ENCODE peak calls at places on chromosomes 3 and 15, in five cellular contexts. L is Peyer's patch, Q is fibroblast of lung, X is fibroblast of pulmonary artery, U is foreskin fibroblast. P is an unnamed sample.

GRCh38 chr3:73623996-73624362 is 762 bp downstream of the PDZRN3 start:
- DNase-seq in L (no peak), Q (peak), U (peak), X (peak), P (peak)

GRCh38 chr3:30518201-30518864 is 88.1 kb upstream of the TGFBR2 start:
- DNase-seq in L (no peak), Q (peak), U (no peak), X (peak), P (no peak)

GRCh38 chr3:34394978-34395748 is 596.7 kb downstream of the PDCD6IP start:
- DNase-seq in U (no peak), X (no peak), Q (no peak), L (no peak), P (no peak)

GRCh38 chr3:168981396-168981795 is 682.1 kb downstream of the MECOM start:
- DNase-seq in U (no peak), L (no peak), X (no peak), Q (peak), P (no peak)

GRCh38 chr3:140219923-140220452 is 285.0 kb downstream of the CLSTN2 start:
- DNase-seq in Q (no peak), U (no peak), X (no peak), L (no peak), P (no peak)

GRCh38 chr3:67386446-67386845 is 268.0 kb downstream of the SUCLG2 start:
- DNase-seq in Q (no peak), X (no peak), U (no peak), L (no peak), P (no peak)

GRCh38 chr3:22401499-22401898 is 650.5 kb upstream of the ZNF385D start:
- DNase-seq in U (no peak), Q (no peak), L (no peak), X (no peak), P (no peak)

GRCh38 chr3:183377307-183377959 is 51.0 kb downstream of the MCF2L2 start:
- DNase-seq in L (no peak), U (no peak), X (no peak), Q (no peak), P (no peak)

GRCh38 chr3:30502742-30503073 is 103.7 kb upstream of the TGFBR2 start:
- DNase-seq in Q (peak), U (peak), L (peak), X (no peak), P (peak)

GRCh38 chr3:58577269-58577821 is at the start of gene FAM107A:
- DNase-seq in L (no peak), U (peak), Q (peak), X (peak), P (no peak)

GRCh38 chr3:125054436-125055164 is 1.2 kb downstream of the HEG1 start:
- DNase-seq in L (peak), Q (peak), X (peak), U (peak), P (peak)

GRCh38 chr3:157499342-157499963 is 3.8 kb downstream of the VEPH1 start:
- DNase-seq in L (no peak), U (no peak), X (peak), Q (no peak), P (no peak)

GRCh38 chr3:108780235-108780634 is 23.0 kb upstream of the RETNLB start:
- DNase-seq in U (no peak), Q (no peak), X (no peak), L (peak), P (no peak)

GRCh38 chr3:128435058-128435457 is 31.6 kb downstream of the DNAJB8 start:
- DNase-seq in U (no peak), L (no peak), X (no peak), Q (no peak), P (no peak)

GRCh38 chr15:42110367-42110766 is 16.0 kb upstream of the PLA2G4D start:
- DNase-seq in U (no peak), Q (no peak), X (no peak), L (no peak), P (no peak)

GRCh38 chr3:105606052-105606451 is 239.3 kb downstream of the ALCAM start:
- DNase-seq in X (peak), L (no peak), Q (peak), U (peak), P (peak)

GRCh38 chr15:99963096-99963825 is 230.0 kb upstream of the LYSMD4 start:
- DNase-seq in X (peak), Q (no peak), U (no peak), L (no peak), P (no peak)

GRCh38 chr3:129313415-129313982 is 34.8 kb downstream of the HMCES start:
- DNase-seq in Q (peak), U (no peak), L (no peak), X (peak), P (no peak)

GRCh38 chr3:123815981-123816380 is 68.2 kb downstream of the MYLK start:
- DNase-seq in L (no peak), X (no peak), Q (no peak), U (no peak), P (no peak)

GRCh38 chr3:15405448-15406050 is 21.8 kb downstream of the METTL6 start:
- DNase-seq in X (peak), L (no peak), U (peak), Q (peak), P (peak)

GRCh38 chr3:187101184-187102072 is 37.9 kb downstream of the RPL39L start:
- DNase-seq in Q (peak), U (peak), X (peak), L (peak), P (peak)

GRCh38 chr3:37163262-37164020 is 10.9 kb downstream of the LRRFIP2 start:
- DNase-seq in Q (peak), X (peak), U (peak), L (no peak), P (peak)

GRCh38 chr3:17469954-17470353 is 272.5 kb downstream of the TBC1D5 start:
- DNase-seq in X (no peak), U (no peak), Q (no peak), L (no peak), P (no peak)

GRCh38 chr3:134824676-134825290 is 29.7 kb downstream of the EPHB1 start:
- DNase-seq in Q (no peak), U (no peak), X (no peak), L (no peak), P (no peak)

GRCh38 chr15:62506217-62506805 is 341.2 kb upstream of the C2CD4B start:
- DNase-seq in L (no peak), X (peak), Q (peak), U (peak), P (peak)

GRCh38 chr15:58407366-58407765 is 24.4 kb upstream of the LIPC start:
- DNase-seq in U (no peak), Q (no peak), X (no peak), L (no peak), P (no peak)

GRCh38 chr15:49521802-49522201 is 98.8 kb downstream of the FGF7 start:
- DNase-seq in X (peak), L (no peak), Q (no peak), U (no peak), P (no peak)
- TF ChIP-seq CTCF in X (peak), L (no peak), Q (no peak), U (no peak), P (peak)

GRCh38 chr3:133712017-133712416 is 34.2 kb upstream of the TF start:
- DNase-seq in U (no peak), X (no peak), Q (no peak), L (no peak), P (no peak)
- TF ChIP-seq CTCF in U (no peak), X (no peak), Q (no peak), L (no peak), P (no peak)

GRCh38 chr15:61374848-61375247 is 145.7 kb upstream of the RORA start:
- DNase-seq in U (no peak), X (no peak), L (no peak), Q (no peak), P (no peak)
- TF ChIP-seq CTCF in U (no peak), X (no peak), L (no peak), Q (no peak), P (no peak)

DNA sequence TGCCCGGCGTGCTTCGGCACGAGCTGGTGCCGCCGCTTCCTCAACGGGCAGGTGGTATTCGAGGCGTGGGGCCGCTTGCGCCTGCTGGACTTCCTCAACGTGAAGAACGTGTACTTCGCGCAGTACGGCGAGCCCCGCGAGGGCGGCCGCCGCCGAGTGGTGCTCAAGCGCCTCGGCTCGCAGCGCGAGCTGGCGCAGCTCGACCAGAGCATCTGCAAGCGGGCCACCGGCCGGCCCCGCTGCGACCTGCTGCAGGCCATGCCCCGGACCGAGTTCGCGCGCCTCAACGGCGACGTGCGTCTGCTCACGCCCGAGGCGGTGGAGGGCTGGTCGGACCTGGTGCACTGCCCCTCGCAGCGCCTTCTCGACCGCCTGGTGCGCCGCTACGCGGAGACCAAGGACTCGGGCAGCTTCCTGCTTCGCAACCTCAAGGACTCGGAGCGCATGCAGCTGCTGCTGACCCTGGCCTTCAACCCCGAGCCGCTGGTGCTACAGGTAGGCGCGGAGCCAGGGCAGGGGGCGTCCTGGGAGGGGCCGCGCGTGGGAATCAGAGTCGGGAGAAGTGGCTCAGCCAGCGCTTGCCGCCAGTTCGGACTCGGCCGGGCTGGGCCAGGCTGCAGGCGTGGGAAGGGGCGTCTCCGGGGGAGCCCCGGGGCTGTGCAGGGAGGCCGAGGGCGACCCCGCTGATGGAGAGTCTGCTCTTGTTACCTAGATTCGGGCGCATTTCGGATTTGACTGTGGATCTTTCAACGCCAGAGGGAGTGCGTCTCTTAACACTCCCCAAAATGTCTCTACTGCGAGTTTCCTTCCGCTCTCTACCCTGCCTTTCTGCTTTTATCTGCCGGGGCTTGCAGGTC is 1.1 kb downstream of the DIPK2A start:
- DNase-seq in Q (peak), X (peak), L (peak), U (peak), P (peak)
- TF ChIP-seq CTCF in Q (peak), X (peak), L (peak), U (peak), P (peak)

DNA sequence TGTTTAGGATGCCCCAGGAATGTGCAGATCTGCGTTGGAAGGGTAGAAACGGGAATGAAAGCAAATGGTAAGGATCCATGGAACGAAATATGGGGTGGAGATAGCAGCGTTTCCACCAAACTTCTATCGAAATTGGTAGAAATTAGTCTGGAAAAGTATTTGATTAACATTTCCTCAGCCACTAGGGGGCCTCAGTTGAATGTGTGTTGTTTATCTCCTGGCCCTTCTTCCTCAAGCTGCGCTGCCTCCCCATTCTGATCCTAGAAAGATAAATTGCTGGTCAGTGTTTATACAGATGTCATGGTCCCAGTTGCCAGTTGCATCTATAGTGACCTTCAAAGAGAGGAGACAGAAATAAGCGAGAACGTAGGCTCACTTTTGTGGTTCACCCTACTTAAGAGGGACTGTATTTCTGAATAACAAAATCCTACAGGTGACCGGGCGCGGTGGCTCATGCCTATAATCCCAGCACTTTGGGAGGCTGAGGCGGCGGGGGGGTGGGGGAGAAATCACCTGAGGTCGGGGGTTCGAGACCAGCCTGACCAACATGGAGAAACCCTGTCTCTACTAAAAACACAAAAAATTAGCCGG is 457.1 kb downstream of the SQOR start:
- DNase-seq in Q (peak), L (no peak), X (peak), U (peak), P (peak)
- TF ChIP-seq CTCF in Q (peak), L (peak), X (peak), U (peak), P (peak)

GRCh38 chr3:167886690-167887089 is 151.2 kb downstream of the SERPINI1 start:
- DNase-seq in X (no peak), L (no peak), U (no peak), Q (peak), P (no peak)

GRCh38 chr3:167884481-167884880 is 149.0 kb downstream of the SERPINI1 start:
- DNase-seq in X (no peak), L (no peak), U (no peak), Q (no peak), P (no peak)

GRCh38 chr3:167887096-167887495 is 151.6 kb downstream of the SERPINI1 start:
- DNase-seq in U (no peak), Q (peak), L (no peak), X (peak), P (no peak)

GRCh38 chr3:167883452-167883851 is 147.9 kb downstream of the SERPINI1 start:
- DNase-seq in U (no peak), X (no peak), L (no peak), Q (no peak), P (no peak)

DNA sequence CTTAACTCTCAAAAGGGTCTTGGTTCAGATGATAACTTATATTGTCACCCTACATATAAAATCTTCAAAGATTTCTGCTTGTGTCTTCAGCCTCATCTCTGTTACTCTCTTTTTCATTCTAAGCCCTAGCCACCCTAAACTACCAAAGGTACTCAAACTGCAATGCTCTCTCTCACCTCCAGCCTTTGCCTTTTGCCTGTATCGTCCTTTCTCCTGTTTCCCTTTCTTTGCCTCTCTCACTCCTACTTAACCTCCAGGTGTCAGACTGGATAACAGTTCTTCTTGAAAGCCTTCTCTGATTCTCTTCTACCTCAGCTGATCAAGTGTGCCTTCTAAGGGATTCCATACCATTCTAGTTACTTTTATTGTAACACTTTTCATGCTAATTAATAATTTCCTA is 149.8 kb downstream of the SERPINI1 start:
- DNase-seq in Q (no peak), U (no peak), X (no peak), L (no peak), P (no peak)
- TF ChIP-seq CTCF in Q (no peak), U (no peak), X (no peak), L (no peak), P (no peak)

GRCh38 chr3:185455860-185456259 is 43.0 kb downstream of the TMEM41A start:
- DNase-seq in X (no peak), L (no peak), U (no peak), Q (no peak), P (no peak)
- TF ChIP-seq CTCF in X (peak), L (no peak), U (peak), Q (no peak), P (no peak)

GRCh38 chr3:170368921-170369320 is 11.4 kb downstream of the SKIL start:
- DNase-seq in Q (peak), L (no peak), U (no peak), X (no peak), P (no peak)
- TF ChIP-seq CTCF in Q (no peak), L (no peak), U (peak), X (peak), P (peak)

GRCh38 chr3:54344601-54345216 is 222.4 kb downstream of the CACNA2D3 start:
- DNase-seq in U (no peak), Q (no peak), L (no peak), X (no peak), P (no peak)

GRCh38 chr3:54343495-54343894 is 221.1 kb downstream of the CACNA2D3 start:
- DNase-seq in L (no peak), Q (no peak), U (no peak), X (no peak), P (no peak)

GRCh38 chr3:54342676-54343075 is 220.3 kb downstream of the CACNA2D3 start:
- DNase-seq in Q (no peak), U (no peak), X (no peak), L (no peak), P (no peak)

GRCh38 chr3:54341811-54342210 is 219.5 kb downstream of the CACNA2D3 start:
- DNase-seq in U (no peak), X (no peak), L (no peak), Q (no peak), P (no peak)

GRCh38 chr3:54339608-54340007 is 217.3 kb downstream of the CACNA2D3 start:
- DNase-seq in X (no peak), U (no peak), Q (no peak), L (no peak), P (no peak)
- TF ChIP-seq CTCF in X (peak), U (no peak), Q (no peak), L (no peak), P (no peak)

DNA sequence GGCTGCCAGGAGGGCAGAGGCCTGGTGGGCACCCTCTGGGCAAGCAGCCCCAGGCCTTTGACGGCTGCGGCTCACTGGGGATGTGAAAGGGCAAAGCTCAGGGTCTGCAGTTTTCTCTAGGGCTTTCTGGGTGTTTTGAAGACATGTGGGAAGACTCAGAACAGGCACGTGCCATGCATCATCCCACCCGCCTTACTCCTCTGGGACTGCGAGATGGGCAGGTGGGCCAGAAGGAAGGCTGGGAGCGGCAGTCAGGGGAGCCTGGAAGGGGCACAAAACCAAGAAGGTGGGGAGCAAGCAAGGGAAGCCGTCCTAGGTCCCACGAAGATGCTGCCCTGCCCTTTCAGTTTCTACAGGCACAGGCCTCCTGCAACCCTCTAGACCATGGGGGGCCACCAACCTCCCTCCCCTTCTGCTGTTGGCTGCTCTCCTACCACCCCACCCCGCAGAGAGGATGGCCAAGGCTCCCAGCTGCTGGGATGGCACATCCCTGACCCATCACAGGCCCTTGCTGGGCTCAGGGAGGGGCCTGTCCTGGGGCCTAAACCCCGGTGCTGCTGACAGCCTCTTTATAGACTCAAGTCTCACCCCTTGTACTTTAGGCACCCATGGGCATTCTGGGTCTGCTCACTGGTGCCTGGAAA is 71.8 kb upstream of the CTSH start:
- DNase-seq in L (peak), Q (no peak), X (no peak), U (no peak), P (no peak)
- TF ChIP-seq CTCF in L (no peak), Q (no peak), X (no peak), U (no peak), P (no peak)

P was measured in HFFc6.